ENCODE peak calls at places on chromosomes 16 and 17, in six cellular contexts. F is neural crest cell, G is ecto neural progenitor cell, X is DND-41, M is fibroblast of the conjunctiva, O is GM23248. L is an unnamed sample.

GRCh38 chr16:68319185-68319908 is 8.5 kb downstream of the PRMT7 start:
- DNase-seq in G (no peak), O (no peak), F (no peak), M (no peak), X (no peak), L (no peak)

GRCh38 chr17:15262291-15263205 is 2.6 kb downstream of the PMP22 start:
- DNase-seq in O (peak), M (peak), F (peak), G (peak), X (no peak), L (no peak)

GRCh38 chr16:66026211-66026610 is 340.3 kb upstream of the CDH5 start:
- DNase-seq in F (no peak), O (peak), X (no peak), M (no peak), G (no peak), L (peak)

GRCh38 chr17:47078801-47079200 is 99.7 kb upstream of the RPRML start:
- DNase-seq in G (no peak), O (no peak), M (no peak), X (no peak), F (no peak), L (no peak)

GRCh38 chr17:83002118-83002805 is 77.1 kb upstream of the METRNL start:
- DNase-seq in F (no peak), X (no peak), G (peak), O (no peak), M (no peak), L (no peak)

GRCh38 chr17:31744541-31744951 is 114.5 kb downstream of the COPRS start:
- DNase-seq in O (no peak), X (no peak), M (no peak), G (no peak), F (no peak), L (no peak)

GRCh38 chr17:12290207-12290606 is 269.5 kb downstream of the MAP2K4 start:
- DNase-seq in G (no peak), F (no peak), X (no peak), O (no peak), M (no peak), L (no peak)

GRCh38 chr17:40194821-40195220 is 17.6 kb downstream of the RAPGEFL1 start:
- DNase-seq in G (no peak), O (no peak), M (no peak), X (no peak), F (no peak), L (no peak)

GRCh38 chr17:76272541-76273434 is 7.6 kb downstream of the UBALD2 start:
- DNase-seq in X (no peak), G (peak), M (no peak), O (no peak), F (no peak), L (no peak)

GRCh38 chr17:36527851-36528250 is 6.8 kb downstream of the MYO19 start:
- DNase-seq in O (no peak), G (no peak), M (no peak), F (no peak), X (peak), L (no peak)

GRCh38 chr16:29784901-29785500 is 5.5 kb upstream of the KIF22 start:
- DNase-seq in O (peak), M (no peak), G (peak), X (no peak), F (peak), L (no peak)

GRCh38 chr17:43673516-43674323 is 12.0 kb upstream of the MEOX1 start:
- DNase-seq in X (peak), G (peak), O (peak), F (peak), M (peak), L (peak)

GRCh38 chr16:59459811-59460210 is 725.7 kb upstream of the GOT2 start:
- DNase-seq in M (no peak), X (no peak), G (no peak), O (peak), F (no peak), L (no peak)

GRCh38 chr16:86095906-86096485 is 197.0 kb downstream of the IRF8 start:
- DNase-seq in X (no peak), G (no peak), O (no peak), F (no peak), M (no peak), L (no peak)

GRCh38 chr17:82384730-82385429 is 13.3 kb downstream of the UTS2R start:
- DNase-seq in F (no peak), X (no peak), G (no peak), M (no peak), O (peak), L (no peak)

GRCh38 chr16:48146710-48147109 is 9.1 kb downstream of the ABCC12 start:
- DNase-seq in O (no peak), G (no peak), M (no peak), F (no peak), X (no peak), L (no peak)

GRCh38 chr16:28609631-28610594 is at the start of gene SULT1A1:
- DNase-seq in G (peak), O (no peak), X (no peak), M (no peak), F (no peak), L (no peak)

GRCh38 chr17:45016823-45017222 is 34.6 kb downstream of the DCAKD start:
- DNase-seq in O (peak), X (no peak), F (no peak), M (no peak), G (no peak), L (no peak)

GRCh38 chr17:33377837-33378236 is 84.7 kb upstream of the ASIC2 start:
- DNase-seq in X (no peak), F (no peak), M (no peak), O (no peak), G (no peak), L (no peak)

GRCh38 chr17:75010683-75011406 is 1.6 kb upstream of the MRPL58 start:
- DNase-seq in M (no peak), X (no peak), G (no peak), O (peak), F (no peak), L (no peak)

GRCh38 chr16:77335652-77336234 is 99.1 kb downstream of the ADAMTS18 start:
- DNase-seq in O (no peak), G (no peak), F (no peak), M (no peak), X (no peak), L (no peak)